ENCODE peak calls at places on chromosomes 1 and 21, in seven cellular contexts. Y, F, Q, I, H, B and P are unnamed samples.
A peak's percentile ranks its signal among the peaks of the same experiment; 100 is the strongest.

GRCh38 chr1:234505774-234506114 is 26.8 kb upstream of the TARBP1 start:
- DNase-seq in F (no peak), Y (no peak), Q (no peak), B (no peak), I (no peak), H (no peak), P (no peak)

GRCh38 chr1:44406761-44407429 is 1.8 kb downstream of the RNF220 start:
- DNase-seq in B (no peak), H (peak; percentile 74), I (peak; percentile 50), F (no peak), Q (no peak), Y (no peak), P (no peak)

GRCh38 chr1:7587726-7588456 is 183.2 kb upstream of the VAMP3 start:
- DNase-seq in Q (no peak), I (peak; percentile 60), F (no peak), H (no peak), B (no peak), Y (no peak), P (no peak)

GRCh38 chr1:1923681-1924000 is 4.6 kb upstream of the TMEM52 start:
- DNase-seq in Y (no peak), H (no peak), B (no peak), Q (no peak), I (no peak), F (no peak), P (no peak)

GRCh38 chr1:10744654-10745238 is 51.7 kb downstream of the CASZ1 start:
- DNase-seq in B (no peak), Q (no peak), F (no peak), Y (no peak), I (no peak), H (no peak), P (no peak)

GRCh38 chr1:18217398-18218043 is 109.9 kb downstream of the IGSF21 start:
- DNase-seq in H (peak; percentile 68), Y (peak; percentile 54), I (peak; percentile 46), F (no peak), Q (peak; percentile 31), B (peak; percentile 33), P (peak; percentile 49)

GRCh38 chr1:107820797-107821196 is 144.2 kb downstream of the VAV3 start:
- DNase-seq in B (no peak), I (no peak), Q (no peak), H (no peak), Y (no peak), F (no peak), P (no peak)

GRCh38 chr1:167555971-167556714 is 2.6 kb upstream of the CREG1 start:
- DNase-seq in Y (peak; percentile 89), Q (peak; percentile 79), H (peak; percentile 87), I (peak; percentile 59), F (no peak), B (peak; percentile 58), P (peak; percentile 90)

GRCh38 chr1:81220614-81221071 is 580.1 kb upstream of the ADGRL2 start:
- DNase-seq in H (no peak), B (no peak), I (no peak), F (no peak), Q (no peak), Y (no peak), P (no peak)

GRCh38 chr1:39128959-39129358 is 75.5 kb upstream of the MACF1 start:
- DNase-seq in H (no peak), B (no peak), F (no peak), Q (peak; percentile 61), I (no peak), Y (no peak), P (no peak)

GRCh38 chr1:43271186-43272118 is 1.7 kb downstream of the TMEM125 start:
- DNase-seq in H (no peak), F (no peak), B (no peak), Q (no peak), I (peak; percentile 8), Y (no peak), P (no peak)

GRCh38 chr1:183424691-183425090 is 6.5 kb upstream of the NMNAT2 start:
- DNase-seq in B (no peak), I (no peak), F (no peak), H (no peak), Y (no peak), Q (no peak), P (no peak)

GRCh38 chr1:147808025-147808424 is 47.6 kb upstream of the GJA5 start:
- DNase-seq in Y (no peak), Q (no peak), F (no peak), I (no peak), H (no peak), B (peak; percentile 87), P (no peak)

GRCh38 chr1:160534823-160535605 is 12.0 kb upstream of the SLAMF6 start:
- DNase-seq in I (no peak), Y (peak; percentile 27), H (no peak), F (no peak), Q (no peak), B (no peak), P (no peak)

GRCh38 chr1:94658221-94658620 is 116.7 kb upstream of the F3 start:
- DNase-seq in I (no peak), H (peak; percentile 30), Y (no peak), F (no peak), B (peak; percentile 19), Q (no peak), P (no peak)

GRCh38 chr1:111739984-111740765 is 980 bp upstream of the INKA2 start:
- DNase-seq in I (peak; percentile 86), F (no peak), Q (no peak), H (peak; percentile 87), B (no peak), Y (peak; percentile 20), P (no peak)

GRCh38 chr21:40386301-40386911 is 460.6 kb downstream of the DSCAM start:
- DNase-seq in B (no peak), F (no peak), I (peak; percentile 78), H (peak; percentile 76), Q (no peak), Y (peak; percentile 36), P (peak; percentile 93)

GRCh38 chr1:164689672-164690655 is 131.0 kb downstream of the PBX1 start:
- DNase-seq in Y (peak; percentile 33), Q (no peak), H (no peak), I (peak; percentile 70), B (no peak), F (no peak), P (no peak)

GRCh38 chr1:215793210-215793609 is 226.1 kb downstream of the KCTD3 start:
- DNase-seq in Q (no peak), B (no peak), H (no peak), F (no peak), I (no peak), Y (no peak), P (peak; percentile 26)

GRCh38 chr1:55800503-55800902 is 585.3 kb upstream of the USP24 start:
- DNase-seq in Q (no peak), F (no peak), Y (no peak), B (no peak), I (no peak), H (no peak), P (no peak)
- TF ChIP-seq JUND in Q (no peak), F (no peak), Y (no peak), B (no peak), I (no peak), H (no peak), P (no peak)

GRCh38 chr21:38958940-38959685 is 153.4 kb downstream of the ETS2 start:
- DNase-seq in Q (no peak), B (peak; percentile 62), F (no peak), I (no peak), H (no peak), Y (peak; percentile 15), P (no peak)
- TF ChIP-seq JUND in Q (no peak), B (peak; percentile 70), F (no peak), I (peak; percentile 11), H (no peak), Y (peak; percentile 58), P (no peak)

DNA sequence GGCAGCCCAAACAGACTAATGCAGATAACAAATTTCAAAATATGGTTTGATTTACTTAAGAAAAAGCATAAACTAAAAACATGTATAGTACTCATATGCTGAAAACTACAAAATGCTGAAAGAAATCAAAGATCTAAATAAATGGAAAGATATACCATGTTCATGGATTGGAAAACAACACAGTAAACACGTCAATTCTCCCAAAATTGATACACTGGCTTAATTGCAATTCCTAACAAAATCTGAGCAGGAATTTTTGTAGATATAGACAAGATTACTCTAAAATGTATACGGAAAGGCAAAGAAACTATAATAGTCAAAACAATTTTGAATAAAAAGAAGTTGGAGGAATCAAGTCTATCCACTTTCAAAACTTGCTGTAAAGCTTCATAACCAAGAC is 21.0 kb downstream of the SLC19A1 start:
- DNase-seq in Q (no peak), B (no peak), H (no peak), F (no peak), I (no peak), Y (no peak), P (no peak)
- TF ChIP-seq JUND in Q (no peak), B (no peak), H (no peak), F (no peak), I (no peak), Y (no peak), P (no peak)

GRCh38 chr1:3139451-3139852 is 70.4 kb downstream of the PRDM16 start:
- DNase-seq in I (no peak), B (no peak), F (no peak), H (no peak), Q (no peak), Y (no peak), P (no peak)

GRCh38 chr1:3138623-3139151 is 69.7 kb downstream of the PRDM16 start:
- DNase-seq in Q (no peak), F (no peak), B (no peak), I (no peak), H (no peak), Y (no peak), P (no peak)

GRCh38 chr1:3142236-3142635 is 73.2 kb downstream of the PRDM16 start:
- DNase-seq in Q (no peak), B (no peak), H (no peak), I (no peak), Y (no peak), F (no peak), P (no peak)

GRCh38 chr1:3141836-3142235 is 72.8 kb downstream of the PRDM16 start:
- DNase-seq in Q (no peak), I (no peak), Y (no peak), B (no peak), F (no peak), H (no peak), P (no peak)

DNA sequence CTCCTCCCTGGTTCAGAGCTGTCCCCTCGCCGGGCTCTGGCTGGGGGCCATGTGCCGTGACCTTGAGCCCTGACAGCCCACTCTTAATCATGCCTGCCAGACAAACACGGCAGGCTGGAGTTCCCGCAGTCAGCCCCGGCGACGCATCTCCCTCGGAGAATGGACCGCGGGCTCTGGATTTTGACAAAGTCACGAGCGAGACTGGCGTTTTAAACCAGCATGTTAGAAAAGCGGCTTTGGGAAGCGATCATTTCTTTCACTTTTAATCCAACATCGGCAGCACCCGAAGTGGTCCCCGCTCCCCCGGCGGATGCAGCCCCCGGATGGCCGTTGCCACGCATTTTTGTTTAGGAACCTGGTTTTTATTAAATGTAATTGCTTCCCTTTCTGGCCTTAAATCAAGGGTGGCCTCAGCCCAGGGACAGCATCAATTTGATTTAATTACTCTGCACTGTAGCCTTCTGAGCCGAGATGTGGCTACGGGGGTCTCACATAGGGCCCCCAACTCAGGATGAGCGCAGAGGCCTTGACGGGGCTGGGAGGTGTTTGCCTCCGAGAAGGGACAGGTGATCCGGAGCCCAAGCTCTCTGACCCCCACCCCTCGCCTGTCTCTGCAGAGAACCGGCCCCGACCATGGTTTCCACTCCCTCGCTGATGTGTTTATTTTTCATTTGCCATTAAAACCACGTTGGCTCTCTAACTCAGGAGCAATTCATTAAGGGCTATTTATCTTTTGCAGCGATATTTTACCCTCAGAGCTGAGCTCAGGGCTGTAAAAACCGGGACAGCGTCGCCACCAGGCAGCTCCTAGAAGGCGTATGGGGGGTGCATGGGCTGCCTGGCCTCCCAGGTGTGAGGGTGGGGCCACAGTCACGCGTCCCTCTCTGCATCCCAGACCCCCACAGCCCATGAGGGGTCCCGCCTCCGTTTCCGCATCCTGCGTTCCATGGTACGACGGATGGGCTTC is 71.2 kb downstream of the PRDM16 start:
- DNase-seq in B (no peak), Q (no peak), F (no peak), I (peak; percentile 75), Y (no peak), H (no peak), P (no peak)
- TF ChIP-seq JUND in B (no peak), Q (no peak), F (no peak), I (no peak), Y (no peak), H (no peak), P (no peak)